ENCODE peak calls at places on chromosome 19, in ten cellular contexts. E is cardiac muscle cell, B is GM23248, N is testis, I is fibroblast of lung, F is heart right ventricle, S is astrocyte, G is stomach, Z is lower lobe of right lung, V is heart left ventricle. U is an unnamed sample.

GRCh38 chr19:48737360-48737998 is 2.9 kb downstream of the RASIP1 start:
- DNase-seq in S (no peak), F (no peak), Z (peak; percentile 52), I (no peak), V (peak; percentile 45), G (peak; percentile 78), E (no peak), B (no peak), N (no peak), U (no peak)

GRCh38 chr19:33124207-33125098 is 7.5 kb upstream of the WDR88 start:
- DNase-seq in N (no peak), G (no peak), F (no peak), V (no peak), Z (no peak), I (no peak), B (no peak), S (no peak), E (no peak), U (no peak)

GRCh38 chr19:55210120-55210493 is 806 bp upstream of the PTPRH start:
- DNase-seq in N (no peak), V (no peak), G (peak; percentile 48), B (peak; percentile 98), S (peak; percentile 98), E (no peak), F (no peak), I (peak; percentile 98), Z (no peak), U (no peak)

GRCh38 chr19:50358483-50359431 is 6.7 kb downstream of the NAPSA start:
- DNase-seq in G (peak; percentile 58), I (peak; percentile 12), V (peak; percentile 81), E (no peak), F (peak; percentile 86), B (peak; percentile 17), Z (peak; percentile 73), N (peak; percentile 69), S (no peak), U (peak; percentile 61)

GRCh38 chr19:47848871-47849473 is 10.1 kb upstream of the TPRX2 start:
- DNase-seq in B (peak; percentile 39), S (no peak), G (no peak), F (peak; percentile 19), N (peak; percentile 35), E (peak; percentile 44), I (no peak), Z (peak; percentile 54), V (no peak), U (peak; percentile 24)

GRCh38 chr19:39637891-39638290 is 17.8 kb upstream of the LGALS16 start:
- DNase-seq in Z (no peak), E (no peak), N (no peak), V (no peak), S (no peak), B (no peak), F (no peak), G (no peak), I (no peak), U (no peak)

GRCh38 chr19:51637362-51637978 is 7.3 kb upstream of the SIGLEC5 start:
- DNase-seq in S (no peak), I (no peak), B (peak; percentile 36), G (no peak), E (no peak), Z (no peak), F (no peak), N (no peak), V (no peak), U (no peak)

GRCh38 chr19:46952874-46953273 is 66.8 kb upstream of the NPAS1 start:
- DNase-seq in I (no peak), V (no peak), E (no peak), G (no peak), B (no peak), F (no peak), Z (no peak), S (no peak), N (no peak), U (no peak)

GRCh38 chr19:15248648-15249559 is 16.7 kb upstream of the EPHX3 start:
- DNase-seq in V (peak; percentile 92), B (peak; percentile 98), Z (peak; percentile 64), N (peak; percentile 81), F (peak; percentile 86), G (peak; percentile 76), I (peak; percentile 89), E (no peak), S (peak; percentile 82), U (peak; percentile 72)

GRCh38 chr19:49553451-49554271 is 25.9 kb downstream of the RCN3 start:
- DNase-seq in N (no peak), F (no peak), I (peak; percentile 82), B (peak; percentile 94), S (peak; percentile 71), E (no peak), Z (no peak), G (peak; percentile 77), V (no peak), U (peak; percentile 77)

GRCh38 chr19:50639121-50640112 is at the start of gene SYT3:
- DNase-seq in F (peak; percentile 50), I (peak; percentile 11), B (peak; percentile 72), G (peak; percentile 48), S (no peak), E (peak; percentile 80), Z (peak; percentile 59), N (peak; percentile 80), V (no peak), U (no peak)

GRCh38 chr19:20422216-20422615 is 143.4 kb downstream of the ZNF737 start:
- DNase-seq in N (peak; percentile 15), B (peak; percentile 0), F (no peak), E (no peak), V (no peak), G (no peak), Z (no peak), S (no peak), I (no peak), U (no peak)

GRCh38 chr19:50290011-50290410 is 39.2 kb downstream of the KCNC3 start:
- DNase-seq in Z (no peak), E (no peak), S (no peak), N (no peak), B (no peak), G (no peak), V (no peak), F (no peak), I (no peak), U (no peak)

GRCh38 chr19:38792250-38793111 is 3.5 kb downstream of the LGALS7B start:
- DNase-seq in I (no peak), F (peak; percentile 67), V (peak; percentile 60), G (peak; percentile 39), S (no peak), B (peak; percentile 44), Z (peak; percentile 76), E (no peak), N (no peak), U (peak; percentile 69)

GRCh38 chr19:38634757-38635482 is 12.5 kb upstream of the ACTN4 start:
- DNase-seq in S (no peak), F (peak; percentile 82), Z (peak; percentile 83), B (peak; percentile 67), G (peak; percentile 83), E (peak; percentile 69), V (peak; percentile 64), I (peak; percentile 30), N (peak; percentile 76), U (peak; percentile 83)

GRCh38 chr19:27822336-27822735 is 1390.6 kb downstream of the UQCRFS1 start:
- DNase-seq in Z (no peak), I (peak; percentile 70), B (peak; percentile 36), V (no peak), G (no peak), N (no peak), S (peak; percentile 56), E (no peak), F (no peak), U (no peak)

GRCh38 chr19:35389192-35389861 is 18.5 kb downstream of the GPR42 start:
- DNase-seq in V (no peak), B (no peak), I (no peak), S (no peak), E (no peak), Z (no peak), G (peak; percentile 36), N (no peak), F (no peak), U (peak; percentile 19)

GRCh38 chr19:41298327-41298964 is 11.5 kb upstream of the CCDC97 start:
- DNase-seq in N (peak; percentile 49), G (peak; percentile 63), E (peak; percentile 87), V (peak; percentile 91), I (peak; percentile 77), Z (peak; percentile 91), F (peak; percentile 81), S (peak; percentile 71), B (peak; percentile 94), U (peak; percentile 45)
- H3K27ac ChIP-seq in N (no peak overlapping the region), G (peak overlapping the region; percentile 98), E (peak overlapping the region; percentile 93), V (peak overlapping the region; percentile 89), I (peak overlapping the region; percentile 93), Z (peak overlapping the region; percentile 86), F (peak overlapping the region; percentile 89), S (peak overlapping the region; percentile 94), B (peak overlapping the region; percentile 88), U (peak overlapping the region; percentile 57)

GRCh38 chr19:1860821-1861598 is 2.4 kb downstream of the KLF16 start:
- DNase-seq in N (no peak), V (no peak), Z (no peak), S (no peak), E (no peak), B (no peak), F (no peak), G (no peak), I (no peak), U (peak; percentile 40)
- H3K4me1 ChIP-seq in N (peaks cover 60% of the 10 kb centered on the region), V (peaks cover 79% of the 10 kb centered on the region), Z (peaks cover 73% of the 10 kb centered on the region), S (peaks cover 46% of the 10 kb centered on the region), E (peaks cover 30% of the 10 kb centered on the region), B (peaks cover 23% of the 10 kb centered on the region), F (peaks cover 63% of the 10 kb centered on the region), G (peaks cover 79% of the 10 kb centered on the region), I (peaks cover 34% of the 10 kb centered on the region), U (peaks cover 49% of the 10 kb centered on the region)

GRCh38 chr19:584240-585001 is 5.3 kb upstream of the HCN2 start:
- DNase-seq in I (no peak), E (peak; percentile 79), F (peak; percentile 71), N (no peak), V (no peak), Z (no peak), S (no peak), G (peak; percentile 56), B (peak; percentile 58), U (no peak)
- H3K27ac ChIP-seq in I (no peak overlapping the region), E (no peak overlapping the region), F (no peak overlapping the region), N (no peak overlapping the region), V (no peak overlapping the region), Z (no peak overlapping the region), S (no peak overlapping the region), G (no peak overlapping the region), B (no peak overlapping the region), U (no peak overlapping the region)

DNA sequence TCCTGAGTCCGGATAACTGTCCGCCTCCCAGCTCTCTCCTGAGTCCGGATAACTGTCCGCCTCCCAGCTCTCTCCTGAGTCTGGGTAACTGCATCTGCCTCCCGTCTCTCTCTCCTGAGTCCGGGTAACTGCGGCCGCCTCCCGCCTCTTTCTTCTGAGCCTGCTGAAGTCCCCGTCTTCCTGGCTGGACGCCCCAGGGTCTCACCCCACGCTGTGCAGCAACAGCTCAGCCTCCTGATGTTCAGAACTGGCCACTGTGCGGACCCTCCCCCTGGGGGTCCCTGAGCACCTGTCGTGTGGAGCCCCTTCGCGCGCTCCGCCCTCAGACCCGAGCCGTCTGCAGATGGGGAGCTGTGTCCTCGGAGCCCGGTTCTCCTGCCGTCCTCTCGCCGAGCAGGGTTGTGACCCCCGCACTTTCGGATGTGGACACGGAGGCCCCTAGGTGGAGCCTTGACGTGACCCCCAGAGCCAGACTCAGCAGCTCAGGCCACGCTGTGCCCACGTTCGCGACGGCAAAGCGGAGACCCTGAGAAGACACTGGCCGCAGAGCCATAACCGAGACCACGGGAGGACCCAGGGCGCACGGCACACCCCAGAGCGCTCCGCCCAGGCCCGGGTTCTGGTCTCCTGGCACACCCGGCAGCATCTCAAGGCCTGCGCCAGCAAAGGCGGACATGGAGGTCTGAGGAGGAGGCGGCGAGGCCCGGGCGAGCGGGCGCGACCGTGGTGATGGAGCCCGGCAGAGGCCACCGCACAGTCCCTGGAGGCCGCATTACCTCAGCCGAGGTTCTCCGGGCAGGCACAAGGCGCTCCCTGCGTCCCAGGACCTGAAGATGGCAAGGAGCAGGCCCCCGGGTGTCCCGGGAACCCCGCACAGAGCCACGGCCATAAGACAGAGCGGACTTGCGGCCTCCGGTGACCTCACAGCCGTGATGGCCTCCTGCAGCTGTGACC is 15.9 kb downstream of the SBNO2 start:
- DNase-seq in S (no peak), N (no peak), B (no peak), G (no peak), Z (no peak), F (no peak), I (no peak), V (no peak), E (no peak), U (no peak)
- H3K4me1 ChIP-seq in S (peaks cover 11% of the 10 kb centered on the region), N (peaks cover 26% of the 10 kb centered on the region), B (peaks cover 18% of the 10 kb centered on the region), G (peaks cover 50% of the 10 kb centered on the region), Z (peaks cover 42% of the 10 kb centered on the region), F (peaks cover 33% of the 10 kb centered on the region), I (peaks cover 21% of the 10 kb centered on the region), V (peaks cover 34% of the 10 kb centered on the region), E (peaks cover 11% of the 10 kb centered on the region), U (peaks cover 18% of the 10 kb centered on the region)